ENCODE peak calls at places on chromosomes 16 and 17, in nine cellular contexts. D is CD4-positive, alpha-beta T cell; Q is NCI-H1694 treated with DMSO at 0.1 percent for 48 hours; P is Calu3; E is psoas muscle; V is A549; K is NCI-H1048; U is stimulated activated CD4-positive, alpha-beta T cell treated with anti-CD3 and anti-CD28 coated beads, Interleukin-15, amount 100 ng/mL, for 1 hour; Z is T47D. W is an unnamed sample.

GRCh38 chr17:12637745-12638651 is 27.7 kb upstream of the MYOCD start:
- DNase-seq in U (no peak), Z (no peak), D (no peak), Q (no peak), K (no peak), V (no peak), P (no peak), E (no peak), W (no peak)

GRCh38 chr17:50687200-50688066 is 20.3 kb downstream of the ANKRD40 start:
- DNase-seq in D (no peak), Q (no peak), P (no peak), K (no peak), V (no peak), E (peak), U (no peak), Z (no peak), W (no peak)

GRCh38 chr16:4315185-4316102 is at the start of gene GLIS2:
- DNase-seq in Q (no peak), P (peak), D (no peak), Z (peak), V (peak), E (peak), U (no peak), K (no peak), W (no peak)

GRCh38 chr16:50600582-50601283 is 52.5 kb downstream of the NKD1 start:
- DNase-seq in V (no peak), Z (no peak), U (no peak), P (no peak), K (no peak), Q (no peak), E (no peak), D (no peak), W (no peak)

GRCh38 chr16:911604-912321 is 59.0 kb downstream of the LMF1 start:
- DNase-seq in E (no peak), Q (no peak), Z (no peak), K (no peak), U (no peak), D (no peak), P (no peak), V (no peak), W (no peak)

GRCh38 chr16:54342001-54342776 is 55.6 kb upstream of the IRX3 start:
- DNase-seq in Z (no peak), P (no peak), E (no peak), Q (no peak), D (no peak), K (no peak), U (no peak), V (no peak), W (no peak)

GRCh38 chr17:6398955-6399354 is 36.0 kb downstream of the AIPL1 start:
- DNase-seq in Q (no peak), K (no peak), E (no peak), U (no peak), P (no peak), V (no peak), D (no peak), Z (no peak), W (no peak)

GRCh38 chr17:18038149-18038850 is 668 bp downstream of the ATPAF2 start:
- DNase-seq in D (no peak), Q (no peak), Z (no peak), K (no peak), V (no peak), P (no peak), U (no peak), E (no peak), W (no peak)

GRCh38 chr16:85462405-85463227 is 150.5 kb upstream of the GSE1 start:
- DNase-seq in V (no peak), D (no peak), Z (no peak), P (no peak), E (no peak), Q (no peak), U (no peak), K (no peak), W (no peak)

GRCh38 chr16:27402964-27403600 is 1.1 kb downstream of the IL21R start:
- DNase-seq in V (no peak), Z (no peak), Q (no peak), U (no peak), K (no peak), P (no peak), E (no peak), D (no peak), W (peak)

GRCh38 chr17:40024901-40025300 is 9.7 kb downstream of the CSF3 start:
- DNase-seq in U (no peak), V (no peak), Q (no peak), P (no peak), K (no peak), D (no peak), Z (no peak), E (no peak), W (no peak)

GRCh38 chr16:31519746-31520145 is 8.0 kb upstream of the AHSP start:
- DNase-seq in U (no peak), Q (no peak), K (no peak), D (no peak), E (no peak), P (no peak), V (no peak), Z (no peak), W (no peak)

GRCh38 chr17:73069164-73069774 is 23.2 kb downstream of the SLC39A11 start:
- DNase-seq in U (no peak), D (no peak), Z (no peak), Q (no peak), P (no peak), E (no peak), K (no peak), V (no peak), W (no peak)

GRCh38 chr17:69716571-69716970 is 302.1 kb downstream of the MAP2K6 start:
- DNase-seq in Q (no peak), D (no peak), Z (no peak), U (no peak), E (no peak), K (no peak), P (no peak), V (no peak), W (no peak)

GRCh38 chr17:40938981-40939380 is 1.5 kb upstream of the KRT23 start:
- DNase-seq in P (no peak), E (no peak), U (no peak), Z (no peak), Q (no peak), V (no peak), D (no peak), K (no peak), W (no peak)

W was measured in right atrium auricular region.